ENCODE peak calls at places on chromosomes 3 and 15, in eight cellular contexts. R is thyroid gland, Z is IMR-90, P is A549, I is vagina, E is esophagus muscularis mucosa, M is breast epithelium, V is Peyer's patch. Y is an unnamed sample.

GRCh38 chr3:136465296-136465695 is 215.2 kb downstream of the PCCB start:
- DNase-seq in R (no peak), M (no peak), P (no peak), Z (peak), V (no peak), I (no peak), E (no peak), Y (no peak)

GRCh38 chr3:134486577-134487041 is 752 bp downstream of the CEP63 start:
- DNase-seq in M (no peak), R (no peak), E (no peak), Z (peak), V (no peak), I (no peak), P (no peak), Y (no peak)

GRCh38 chr15:73686781-73687256 is 2.6 kb downstream of the CD276 start:
- DNase-seq in V (peak), M (no peak), Z (peak), P (peak), E (no peak), R (no peak), I (no peak), Y (no peak)

GRCh38 chr3:108404409-108404808 is 106.0 kb downstream of the MYH15 start:
- DNase-seq in I (no peak), Z (peak), P (no peak), R (no peak), M (no peak), E (no peak), V (no peak), Y (no peak)

GRCh38 chr3:123751478-123751877 is 132.7 kb downstream of the MYLK start:
- DNase-seq in V (no peak), Z (peak), R (no peak), E (peak), M (no peak), I (no peak), P (no peak), Y (no peak)

GRCh38 chr15:73800662-73801345 is 47.7 kb upstream of the INSYN1 start:
- DNase-seq in V (no peak), E (no peak), P (peak), R (peak), M (peak), I (no peak), Z (peak), Y (no peak)

GRCh38 chr3:114365909-114366308 is 72.1 kb downstream of the TIGIT start:
- DNase-seq in V (no peak), P (no peak), R (peak), E (no peak), Z (no peak), I (no peak), M (no peak), Y (no peak)

GRCh38 chr3:55500555-55501340 is 13.6 kb upstream of the WNT5A start:
- DNase-seq in E (no peak), R (no peak), P (no peak), I (no peak), V (no peak), M (no peak), Z (peak), Y (no peak)

GRCh38 chr3:186035277-186035676 is 73.6 kb downstream of the ETV5 start:
- DNase-seq in R (no peak), Z (peak), P (no peak), M (no peak), E (no peak), V (no peak), I (no peak), Y (no peak)

GRCh38 chr3:98814799-98815450 is 51.8 kb downstream of the ST3GAL6 start:
- DNase-seq in M (no peak), Z (peak), E (no peak), V (no peak), P (peak), R (no peak), I (no peak), Y (no peak)

GRCh38 chr3:139261754-139262632 is 81.8 kb upstream of the MRPS22 start:
- DNase-seq in V (no peak), P (no peak), M (no peak), Z (no peak), E (no peak), I (peak), R (no peak), Y (no peak)

GRCh38 chr3:27090265-27091041 is 278.7 kb downstream of the NEK10 start:
- DNase-seq in P (no peak), V (no peak), I (no peak), R (no peak), E (no peak), Z (peak), M (no peak), Y (no peak)

DNA sequence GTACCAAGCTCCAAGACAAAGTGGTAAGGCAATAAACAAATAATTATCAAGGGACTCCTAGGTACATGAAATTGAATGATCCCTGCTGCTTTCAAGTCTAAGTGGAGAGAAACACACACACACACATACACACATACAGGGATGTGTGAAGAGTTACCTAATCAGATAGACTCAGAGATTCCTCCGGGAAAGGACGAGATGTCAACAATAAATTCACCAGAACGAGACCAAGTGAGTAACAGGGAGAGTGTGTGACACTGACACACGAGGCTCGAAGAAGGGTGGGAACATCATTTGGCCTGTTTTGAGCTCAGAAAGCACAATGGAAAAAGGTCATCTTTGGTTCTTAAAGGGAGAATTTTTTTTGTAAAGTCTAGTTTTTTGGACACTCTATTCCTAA is 13.3 kb downstream of the LRIG1 start:
- DNase-seq in M (no peak), I (no peak), V (no peak), R (no peak), Z (peak), E (no peak), P (no peak), Y (peak)
- H3K27ac ChIP-seq in M (peak), I (peak), V (no peak), R (no peak), Z (no peak), E (peak), P (no peak), Y (peak)

GRCh38 chr15:90210593-90210992 is 9.5 kb downstream of the SEMA4B start:
- DNase-seq in I (no peak), V (no peak), E (no peak), R (peak), P (no peak), M (no peak), Z (no peak), Y (no peak)

GRCh38 chr15:90212221-90213079 is 11.3 kb downstream of the SEMA4B start:
- DNase-seq in E (no peak), P (no peak), R (peak), V (no peak), Z (no peak), I (no peak), M (peak), Y (no peak)

GRCh38 chr15:90211009-90211408 is 9.9 kb downstream of the SEMA4B start:
- DNase-seq in V (no peak), Z (no peak), M (no peak), I (no peak), P (no peak), E (no peak), R (no peak), Y (no peak)

GRCh38 chr15:90213123-90213817 is 12.1 kb downstream of the SEMA4B start:
- DNase-seq in M (no peak), Z (no peak), V (peak), R (peak), I (no peak), E (no peak), P (no peak), Y (no peak)

GRCh38 chr15:90211440-90212168 is 10.5 kb downstream of the SEMA4B start:
- DNase-seq in E (no peak), P (peak), R (peak), M (no peak), V (peak), Z (peak), I (no peak), Y (no peak)
- TF ChIP-seq POLR2A in E (no peak), P (peak), R (no peak), M (no peak), V (peak), Z (no peak), I (no peak), Y (no peak)

DNA sequence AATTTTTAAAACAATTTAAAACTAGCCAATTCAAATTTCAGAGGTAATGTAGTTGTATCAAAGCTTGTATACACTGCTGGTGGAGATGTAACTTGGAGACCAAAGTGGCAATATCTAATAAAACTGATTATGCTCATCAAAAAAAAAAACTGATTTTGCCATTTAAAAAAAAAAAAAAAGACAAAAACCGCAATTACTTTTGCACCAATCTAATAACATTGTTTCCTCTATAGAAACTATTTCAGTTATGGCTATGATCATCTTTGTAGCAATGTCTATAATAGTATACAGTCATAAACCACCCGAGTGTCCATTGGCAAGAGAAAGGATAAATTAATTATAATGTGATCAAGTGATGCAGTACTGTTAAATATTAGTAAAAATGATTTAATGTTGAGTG is 149.3 kb upstream of the SEMA6D start:
- DNase-seq in P (no peak), R (no peak), I (no peak), V (no peak), E (no peak), M (no peak), Z (no peak), Y (no peak)
- H3K27ac ChIP-seq in P (no peak), R (no peak), I (no peak), V (no peak), E (no peak), M (no peak), Z (no peak), Y (no peak)

GRCh38 chr15:96356494-96357455 is 26.3 kb downstream of the NR2F2 start:
- DNase-seq in R (peak), E (no peak), M (no peak), I (peak), P (peak), V (peak), Z (peak), Y (peak)

GRCh38 chr15:96353931-96354730 is 23.6 kb downstream of the NR2F2 start:
- DNase-seq in M (no peak), E (no peak), V (no peak), R (no peak), P (no peak), Z (peak), I (peak), Y (no peak)

GRCh38 chr15:96353378-96353930 is 23.0 kb downstream of the NR2F2 start:
- DNase-seq in E (no peak), P (no peak), Z (no peak), M (no peak), V (peak), R (no peak), I (peak), Y (no peak)

GRCh38 chr15:96355561-96356129 is 25.1 kb downstream of the NR2F2 start:
- DNase-seq in E (no peak), I (peak), V (no peak), M (no peak), Z (no peak), R (no peak), P (no peak), Y (no peak)

GRCh38 chr15:96354731-96355560 is 24.4 kb downstream of the NR2F2 start:
- DNase-seq in Z (peak), M (no peak), P (peak), E (no peak), V (no peak), R (no peak), I (no peak), Y (no peak)
- TF ChIP-seq POLR2A in Z (no peak), M (no peak), P (no peak), E (no peak), V (no peak), R (no peak), I (no peak), Y (peak)

DNA sequence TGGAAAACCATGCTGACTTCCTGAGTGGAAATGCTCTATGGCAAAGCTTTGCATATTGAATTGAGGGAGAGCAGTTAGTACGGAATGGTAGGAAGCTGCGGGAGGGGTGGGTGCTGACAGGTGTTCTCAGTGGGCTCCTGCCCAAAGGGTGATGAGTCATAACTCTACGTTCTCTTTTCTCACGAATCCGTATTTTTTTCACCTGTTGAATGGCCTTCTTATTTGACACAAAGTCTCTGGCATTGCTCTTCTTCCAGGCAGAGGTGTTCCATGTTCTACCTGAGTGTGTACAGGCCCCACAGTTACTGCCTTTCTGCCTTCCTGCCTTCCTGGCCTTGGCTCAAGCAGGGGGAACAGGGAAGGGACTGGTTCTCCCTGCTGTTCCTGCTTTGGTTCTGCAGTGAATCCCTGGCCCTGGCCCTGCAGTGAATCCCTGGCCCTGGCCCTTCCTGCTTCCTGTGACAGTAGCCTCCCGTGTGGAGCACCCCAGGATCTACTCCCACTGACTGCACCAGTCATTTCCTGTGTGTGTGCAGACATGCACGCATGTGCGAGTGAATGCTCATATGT is 31.9 kb downstream of the TRAK1 start:
- DNase-seq in V (no peak), E (no peak), I (no peak), R (no peak), M (peak), Z (peak), P (no peak), Y (no peak)
- H3K27ac ChIP-seq in V (no peak), E (peak), I (peak), R (no peak), M (peak), Z (no peak), P (no peak), Y (no peak)

DNA sequence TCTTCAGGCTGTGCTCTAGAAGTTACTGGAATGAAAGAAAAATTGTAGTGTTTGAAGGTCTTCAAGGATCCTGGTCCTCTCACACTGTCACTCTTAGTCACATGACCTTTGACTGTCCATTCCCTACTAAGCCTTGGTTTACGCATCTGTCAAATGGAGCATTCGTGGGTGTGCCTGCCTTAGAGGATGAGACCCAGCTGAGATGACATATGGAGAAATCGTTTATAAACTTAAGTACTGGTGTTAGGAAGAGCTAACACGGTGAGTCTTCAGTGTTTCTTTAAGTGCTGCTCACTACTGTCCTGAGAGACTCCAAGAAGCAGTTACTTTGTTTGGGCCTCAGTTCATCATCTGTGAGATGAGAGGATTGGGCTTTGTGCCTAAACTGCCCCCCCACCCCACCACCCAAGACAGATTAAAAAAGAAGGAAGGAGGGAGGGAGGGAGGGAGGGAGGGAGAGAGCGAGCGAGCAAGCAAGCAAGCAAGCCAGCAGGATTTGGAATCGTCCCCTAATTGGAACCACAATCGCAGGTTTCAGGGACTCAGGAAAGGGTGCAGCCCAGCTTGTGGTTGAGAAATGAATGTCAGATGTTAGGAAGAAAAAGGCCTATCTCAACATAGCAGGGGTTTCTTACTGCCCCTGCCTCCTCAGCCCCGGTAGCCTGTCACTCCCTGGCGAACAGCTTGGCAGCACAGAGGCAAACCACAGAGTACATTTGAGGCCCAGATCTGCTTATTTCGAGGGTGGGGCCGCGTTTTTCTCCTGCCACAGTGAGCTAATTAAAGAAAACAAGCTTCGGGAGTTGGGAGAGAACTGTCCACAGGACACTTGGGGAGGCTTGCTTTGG is 32.7 kb downstream of the SMAD3 start:
- DNase-seq in Z (peak), M (peak), I (no peak), P (no peak), V (peak), R (peak), E (no peak), Y (peak)
- TF ChIP-seq POLR2A in Z (no peak), M (no peak), I (no peak), P (no peak), V (no peak), R (no peak), E (peak), Y (no peak)

GRCh38 chr3:177263615-177264365 is 66.5 kb upstream of the TBL1XR1 start:
- DNase-seq in V (no peak), I (no peak), M (no peak), E (no peak), P (no peak), R (no peak), Z (peak), Y (no peak)
- H3K27ac ChIP-seq in V (no peak), I (no peak), M (no peak), E (no peak), P (peak), R (peak), Z (peak), Y (no peak)

GRCh38 chr15:72375846-72376581 is at the start of gene HEXA:
- DNase-seq in E (peak), M (peak), V (peak), Z (peak), I (no peak), P (peak), R (peak), Y (peak)
- TF ChIP-seq POLR2A in E (peak), M (peak), V (peak), Z (peak), I (peak), P (peak), R (no peak), Y (peak)

DNA sequence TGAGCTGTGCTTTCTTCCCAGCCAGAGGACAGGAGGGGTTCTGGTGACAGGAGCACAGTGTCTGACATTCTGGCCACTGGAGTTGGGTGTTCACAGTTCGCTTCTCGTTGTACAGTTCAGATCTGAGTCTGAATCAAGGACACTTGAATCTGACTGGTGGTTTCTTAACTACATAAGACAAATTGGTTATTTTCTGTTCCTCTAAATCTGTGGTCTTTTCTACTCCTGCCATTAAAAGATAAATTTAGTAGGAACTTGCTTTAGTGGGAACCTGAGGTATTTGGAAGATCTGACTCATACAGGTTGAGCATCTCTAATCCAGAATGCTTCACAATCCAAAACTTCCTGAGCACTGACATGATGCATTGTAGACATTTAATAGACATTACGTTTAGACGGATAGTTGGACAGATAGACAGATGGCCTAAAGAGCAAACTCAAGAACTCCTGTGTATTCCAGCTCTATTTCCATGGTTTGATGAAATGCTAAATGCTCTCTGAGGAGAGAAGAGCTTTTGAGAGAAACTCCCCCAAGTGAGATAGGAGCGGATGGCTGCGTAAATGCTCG is 71.0 kb downstream of the CCK start:
- DNase-seq in M (no peak), E (no peak), V (no peak), Z (no peak), I (no peak), R (no peak), P (no peak), Y (no peak)
- H3K27ac ChIP-seq in M (no peak), E (no peak), V (no peak), Z (no peak), I (no peak), R (no peak), P (no peak), Y (no peak)

GRCh38 chr3:12833226-12834161 is 7.9 kb downstream of the RPL32 start:
- DNase-seq in M (no peak), V (no peak), I (no peak), R (no peak), Z (no peak), E (no peak), P (no peak), Y (no peak)
- TF ChIP-seq POLR2A in M (no peak), V (no peak), I (no peak), R (no peak), Z (peak), E (no peak), P (no peak), Y (no peak)